ENCODE peak calls at places on chromosome 1, in eight cellular contexts. I, P, U, V, T, Q, D and O are unnamed samples.

GRCh38 chr1:185152187-185152767 is 4.5 kb downstream of the TRMT1L start:
- DNase-seq in P (no peak), V (no peak), I (no peak), D (no peak), T (peak), U (no peak), Q (no peak), O (no peak)

GRCh38 chr1:8671313-8671917 is 146.0 kb downstream of the RERE start:
- DNase-seq in P (no peak), V (peak), Q (no peak), I (peak), D (peak), U (peak), T (peak), O (peak)

GRCh38 chr1:93434987-93435386 is 12.9 kb upstream of the FNBP1L start:
- DNase-seq in U (no peak), D (no peak), Q (no peak), V (no peak), I (no peak), P (no peak), T (no peak), O (no peak)

GRCh38 chr1:9181176-9181906 is 52.4 kb upstream of the GPR157 start:
- DNase-seq in P (peak), U (peak), V (peak), D (peak), I (peak), Q (no peak), T (peak), O (peak)

GRCh38 chr1:25048728-25049127 is 118.7 kb upstream of the RUNX3 start:
- DNase-seq in V (no peak), I (no peak), Q (no peak), D (no peak), T (no peak), P (no peak), U (no peak), O (no peak)

GRCh38 chr1:116336250-116336649 is 36.8 kb upstream of the ATP1A1 start:
- DNase-seq in T (no peak), Q (no peak), I (no peak), P (no peak), V (no peak), D (no peak), U (no peak), O (no peak)

GRCh38 chr1:2587860-2588571 is 1.4 kb downstream of the PRXL2B start:
- DNase-seq in Q (no peak), P (no peak), I (no peak), D (no peak), V (no peak), U (no peak), T (no peak), O (no peak)

GRCh38 chr1:179055930-179056329 is 25.9 kb upstream of the TOR3A start:
- DNase-seq in V (no peak), Q (no peak), U (no peak), D (no peak), I (no peak), T (no peak), P (no peak), O (no peak)

GRCh38 chr1:226308166-226308722 is 720 bp downstream of the LIN9 start:
- DNase-seq in V (no peak), U (peak), I (no peak), T (no peak), D (peak), P (no peak), Q (no peak), O (peak)

GRCh38 chr1:28835237-28835650 is 23.3 kb downstream of the OPRD1 start:
- DNase-seq in T (no peak), P (no peak), D (no peak), Q (no peak), V (no peak), U (no peak), I (no peak), O (no peak)

GRCh38 chr1:81682490-81682889 is 118.2 kb upstream of the ADGRL2 start:
- DNase-seq in T (no peak), U (no peak), I (no peak), Q (no peak), P (no peak), D (no peak), V (peak), O (no peak)

GRCh38 chr1:150268706-150269403 is at the start of gene APH1A:
- DNase-seq in P (peak), I (peak), U (peak), Q (peak), V (peak), T (peak), D (peak), O (peak)

GRCh38 chr1:233240839-233241682 is 54.5 kb downstream of the PCNX2 start:
- DNase-seq in T (peak), V (peak), I (peak), Q (no peak), U (peak), D (peak), P (peak), O (peak)

GRCh38 chr1:55839626-55840025 is 624.5 kb upstream of the USP24 start:
- DNase-seq in V (no peak), U (no peak), D (no peak), Q (no peak), I (no peak), T (no peak), P (no peak), O (no peak)

GRCh38 chr1:222892137-222892763 is 77.4 kb downstream of the DISP1 start:
- DNase-seq in I (no peak), V (peak), T (peak), U (no peak), P (no peak), D (no peak), Q (no peak), O (no peak)

GRCh38 chr1:160107512-160107911 is 8.0 kb upstream of the ATP1A2 start:
- DNase-seq in P (no peak), D (no peak), Q (no peak), V (no peak), U (no peak), T (no peak), I (no peak), O (no peak)

GRCh38 chr1:160105155-160105554 is 6.7 kb upstream of the IGSF8 start:
- DNase-seq in D (no peak), I (no peak), Q (no peak), P (no peak), T (no peak), V (no peak), U (no peak), O (no peak)

GRCh38 chr1:160109686-160110085 is 5.9 kb upstream of the ATP1A2 start:
- DNase-seq in D (no peak), I (no peak), Q (no peak), T (no peak), V (no peak), U (no peak), P (no peak), O (no peak)

GRCh38 chr1:160112370-160112769 is 3.2 kb upstream of the ATP1A2 start:
- DNase-seq in T (no peak), U (no peak), V (no peak), Q (no peak), D (no peak), I (no peak), P (no peak), O (no peak)

GRCh38 chr1:160108888-160109662 is 6.5 kb upstream of the ATP1A2 start:
- DNase-seq in D (peak), V (peak), Q (no peak), I (peak), U (peak), P (no peak), T (peak), O (peak)
- TF ChIP-seq CTCF in D (peak), V (peak), Q (no peak), I (peak), U (peak), P (peak), T (peak), O (peak)

GRCh38 chr1:163874070-163874469 is 552.3 kb downstream of the NUF2 start:
- DNase-seq in T (no peak), U (no peak), D (no peak), I (no peak), V (no peak), Q (no peak), P (no peak), O (no peak)
- TF ChIP-seq CTCF in T (peak), U (peak), D (no peak), I (peak), V (peak), Q (no peak), P (no peak), O (no peak)

DNA sequence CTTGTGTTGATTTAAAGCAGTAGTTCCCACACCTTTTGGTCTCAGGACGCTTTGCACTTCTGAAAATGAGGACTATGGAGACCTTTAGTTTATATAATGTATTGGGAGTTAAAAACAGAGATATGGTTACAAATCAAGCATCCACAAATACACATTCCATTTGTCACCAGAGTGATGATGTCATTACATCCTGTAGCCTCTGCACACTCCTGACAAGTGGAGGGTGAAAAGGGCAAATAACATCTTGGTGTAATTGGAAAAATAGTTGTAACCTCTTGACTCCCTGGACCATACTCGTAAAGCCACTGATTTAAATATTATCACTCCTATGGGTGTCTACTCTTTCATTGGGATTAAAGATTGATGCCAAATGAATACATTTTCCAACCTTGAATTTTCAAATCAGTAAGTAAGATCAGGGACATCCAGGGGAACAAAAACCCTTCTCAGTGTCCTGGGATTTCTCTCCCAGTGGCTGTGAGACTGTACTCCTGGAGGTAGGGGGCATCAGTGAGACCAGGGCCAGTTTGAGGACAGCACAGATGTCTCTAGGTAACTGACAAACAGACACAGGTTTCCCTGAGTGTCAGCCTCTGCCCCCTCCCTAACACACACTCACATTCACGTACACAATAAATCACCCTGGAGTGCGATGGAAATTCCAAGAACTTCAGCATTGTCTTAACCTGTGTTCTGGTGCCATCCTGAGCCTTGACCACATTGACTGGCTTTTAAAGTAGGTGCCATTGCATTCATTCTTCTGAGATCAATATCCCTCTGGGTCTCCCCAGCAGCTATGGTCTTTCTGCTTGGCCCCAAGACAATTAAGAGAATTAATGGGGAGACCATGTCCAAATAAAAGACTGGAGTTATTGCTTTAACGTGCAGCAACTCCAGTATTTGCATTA is 63.0 kb downstream of the NR5A2 start:
- DNase-seq in D (no peak), U (peak), V (no peak), I (peak), Q (no peak), T (no peak), P (no peak), O (no peak)
- TF ChIP-seq CTCF in D (no peak), U (peak), V (peak), I (peak), Q (no peak), T (peak), P (no peak), O (no peak)

DNA sequence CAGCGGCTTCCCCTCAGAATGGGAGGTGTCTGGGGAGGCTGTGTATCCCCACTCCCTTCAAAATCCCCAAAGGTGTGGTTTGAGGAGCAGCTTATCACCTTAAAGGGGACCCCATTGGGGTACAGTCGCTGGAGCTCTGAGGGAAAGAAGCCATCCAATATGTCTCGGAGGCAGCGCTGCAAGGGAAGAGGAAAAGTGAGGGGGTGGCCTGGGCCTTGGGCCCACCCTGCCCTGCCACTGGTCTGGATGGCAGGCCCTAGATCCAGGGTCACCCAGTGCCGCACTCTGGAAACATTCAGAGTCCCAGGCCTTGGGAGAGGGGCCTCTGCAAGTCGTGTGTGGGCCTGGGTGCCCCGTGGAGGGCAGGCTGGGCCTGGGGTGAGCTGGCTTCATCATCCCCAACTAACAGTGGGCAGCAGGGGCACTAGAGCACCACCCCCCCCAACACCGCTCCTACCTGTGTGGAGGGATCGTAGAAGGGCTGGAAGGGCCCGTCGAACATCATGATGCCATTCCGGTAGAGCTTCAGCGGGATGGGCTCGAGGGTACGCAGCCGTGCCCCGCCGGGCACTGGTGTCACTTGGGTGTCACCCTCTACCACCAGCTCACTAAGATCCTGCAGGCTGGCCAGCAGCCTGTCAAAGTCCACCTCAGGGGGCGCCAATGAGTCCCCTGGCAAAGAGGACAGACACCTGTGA is 5.6 kb downstream of the SH3BGRL3 start:
- DNase-seq in D (peak), Q (no peak), V (no peak), I (peak), U (peak), P (peak), T (no peak), O (peak)
- TF ChIP-seq CTCF in D (peak), Q (no peak), V (peak), I (peak), U (peak), P (no peak), T (peak), O (peak)

DNA sequence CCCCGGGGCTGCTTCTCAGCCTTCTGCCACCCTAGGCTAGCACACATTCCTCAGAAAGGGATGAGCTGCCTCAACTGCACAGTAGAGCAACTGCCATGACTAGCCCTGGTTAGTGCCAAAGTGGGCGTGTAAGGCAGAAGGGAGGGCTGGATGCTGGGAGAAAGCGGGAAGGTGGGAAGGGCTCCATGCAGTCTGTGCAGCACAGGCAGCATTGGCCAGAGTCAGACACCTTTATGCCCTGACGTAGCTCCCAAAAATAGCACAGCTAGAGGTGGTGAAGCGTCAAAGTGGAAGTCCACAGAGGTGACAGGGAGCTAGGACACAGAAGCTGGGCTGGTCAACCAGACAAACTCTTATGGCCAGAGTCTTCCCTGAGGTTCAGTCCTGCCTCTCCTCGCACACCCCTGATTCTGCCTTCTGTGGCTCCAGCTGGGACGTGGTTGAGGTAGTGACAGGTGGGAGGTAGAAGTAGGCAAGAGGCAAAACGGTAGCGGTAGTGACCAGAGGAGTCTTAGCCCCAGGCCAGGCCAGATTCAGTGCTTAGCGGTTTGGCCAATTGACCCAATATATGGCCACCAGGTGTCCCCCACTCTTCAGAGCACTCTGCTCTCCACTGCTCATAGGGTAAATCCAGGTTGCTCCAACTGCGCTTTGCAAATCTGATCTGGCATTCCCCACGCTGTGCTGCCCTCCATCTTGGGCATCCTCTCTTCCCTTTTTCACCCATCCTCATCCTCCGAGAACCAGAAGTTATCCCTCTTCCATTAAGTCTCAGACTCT is 45.6 kb downstream of the DDX20 start:
- DNase-seq in U (no peak), P (no peak), T (no peak), Q (no peak), D (no peak), V (no peak), I (peak), O (no peak)
- TF ChIP-seq CTCF in U (no peak), P (no peak), T (no peak), Q (no peak), D (no peak), V (no peak), I (no peak), O (no peak)

GRCh38 chr1:42035830-42036604 is 117.2 kb upstream of the GUCA2B start:
- DNase-seq in P (peak), U (peak), V (peak), D (peak), I (peak), T (peak), Q (peak), O (peak)

GRCh38 chr1:42038261-42038660 is 114.9 kb upstream of the GUCA2B start:
- DNase-seq in I (no peak), V (no peak), P (no peak), U (no peak), D (no peak), Q (no peak), T (no peak), O (no peak)

GRCh38 chr1:42040159-42040558 is 113.1 kb upstream of the GUCA2B start:
- DNase-seq in I (no peak), T (no peak), V (no peak), D (no peak), Q (no peak), P (no peak), U (no peak), O (no peak)

GRCh38 chr1:42037586-42037985 is 115.6 kb upstream of the GUCA2B start:
- DNase-seq in T (no peak), Q (no peak), I (no peak), V (no peak), D (no peak), P (no peak), U (no peak), O (no peak)

DNA sequence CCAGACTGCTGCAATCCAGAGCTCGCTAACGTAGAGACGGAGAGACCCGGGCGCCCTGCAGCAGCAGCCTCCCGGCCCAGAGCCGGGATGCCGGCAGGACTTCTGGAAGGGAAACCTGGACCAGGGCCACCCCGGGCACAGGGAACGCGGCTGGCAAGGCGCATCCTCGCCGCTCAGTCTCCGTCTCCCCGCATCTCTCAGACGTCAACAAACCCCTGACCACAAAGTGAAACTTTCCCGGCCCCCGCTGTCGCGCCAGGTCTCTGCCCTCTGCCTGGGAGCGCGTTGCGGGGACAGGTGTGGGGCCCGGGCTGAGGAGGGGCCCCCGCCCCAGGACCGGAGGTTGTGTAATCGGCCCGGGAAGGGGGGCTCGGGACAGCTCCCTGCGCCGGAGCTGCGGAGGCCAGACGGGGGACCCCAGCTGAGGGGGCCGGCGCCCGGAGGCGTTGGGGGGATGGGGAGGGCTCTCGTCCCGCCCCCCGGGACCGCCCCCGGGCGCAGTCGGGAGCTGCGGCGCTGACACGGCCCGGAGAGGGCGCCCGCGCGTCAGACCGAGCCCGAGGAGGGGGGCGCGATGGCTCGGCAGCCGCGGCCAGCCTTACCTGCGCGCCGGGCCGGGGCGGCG is 116.6 kb upstream of the HIVEP3 start:
- DNase-seq in P (no peak), V (peak), D (peak), T (peak), U (no peak), Q (peak), I (peak), O (peak)
- TF ChIP-seq CTCF in P (peak), V (peak), D (peak), T (no peak), U (peak), Q (no peak), I (peak), O (peak)

DNA sequence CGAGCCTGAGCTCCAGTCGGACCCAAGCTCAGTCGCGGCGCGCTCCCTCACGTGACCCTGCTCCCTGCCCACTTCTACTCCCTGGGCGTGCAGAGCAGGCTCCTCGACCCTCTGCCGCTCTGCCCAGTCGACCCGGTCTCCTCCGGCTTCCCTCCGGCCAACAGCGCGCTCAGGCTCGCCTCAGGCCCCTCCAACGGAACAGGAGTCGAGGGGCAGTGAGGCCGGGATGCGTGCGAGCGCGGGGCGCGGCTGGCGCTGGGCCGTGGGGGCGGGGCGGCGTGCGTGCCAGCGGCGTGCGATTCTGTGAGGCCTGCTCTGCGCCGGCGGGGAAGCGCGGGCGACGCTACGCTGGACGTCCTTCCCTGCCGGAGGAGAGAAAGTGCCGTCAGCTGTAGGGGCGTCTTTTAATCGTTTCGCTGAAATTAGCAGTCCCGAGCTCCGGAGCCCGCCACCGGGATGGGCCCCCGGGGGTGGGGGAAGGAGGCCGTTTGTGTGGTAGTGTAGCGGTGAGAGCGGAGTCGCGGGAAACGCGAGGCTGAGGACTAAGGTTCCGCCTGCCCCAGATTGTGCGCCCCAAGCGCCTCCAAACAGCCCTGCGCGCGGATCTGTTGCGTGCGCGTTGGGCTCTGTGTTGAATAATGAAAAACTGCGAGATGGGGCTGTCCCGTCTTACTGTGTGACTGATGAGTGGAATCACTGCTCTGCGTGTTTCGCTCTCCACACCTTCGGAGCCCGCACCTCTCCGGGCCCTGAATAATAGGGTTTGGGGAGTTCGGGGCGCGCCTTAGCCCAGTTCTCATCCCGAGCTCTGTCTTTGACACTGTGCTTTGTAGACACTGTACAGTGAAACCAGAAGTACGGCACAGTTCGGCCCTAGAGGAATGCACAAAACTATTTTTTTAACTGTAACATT is at the start of gene ACBD6:
- DNase-seq in Q (peak), T (peak), U (peak), V (peak), P (peak), D (peak), I (peak), O (peak)
- TF ChIP-seq CTCF in Q (no peak), T (peak), U (peak), V (peak), P (no peak), D (no peak), I (no peak), O (no peak)